ENCODE peak calls at places on chromosomes 1 and 21, in four cellular contexts. V is spleen, L is GM12865, Q is fibroblast of lung. Y is an unnamed sample.

GRCh38 chr1:14071581-14071980 is 371.6 kb downstream of the PRDM2 start:
- DNase-seq in V (no peak), L (no peak), Q (peak; percentile 30), Y (no peak)

GRCh38 chr1:165369255-165369848 is 12.8 kb upstream of the LMX1A start:
- DNase-seq in Q (no peak), L (peak; percentile 50), V (peak; percentile 81), Y (no peak)

GRCh38 chr1:3430820-3431219 is 23.6 kb upstream of the ARHGEF16 start:
- DNase-seq in Q (no peak), V (no peak), L (no peak), Y (no peak)

GRCh38 chr1:113538225-113538624 is 147.9 kb downstream of the MAGI3 start:
- DNase-seq in V (no peak), Q (peak; percentile 59), L (no peak), Y (peak; percentile 28)

GRCh38 chr1:13728104-13728503 is 28.1 kb downstream of the PRDM2 start:
- DNase-seq in V (no peak), L (peak; percentile 35), Q (no peak), Y (no peak)

GRCh38 chr1:119742193-119742592 is 26.5 kb downstream of the HMGCS2 start:
- DNase-seq in Q (peak; percentile 30), L (no peak), V (no peak), Y (no peak)

GRCh38 chr21:28144653-28145052 is 848.0 kb downstream of the LTN1 start:
- DNase-seq in Q (no peak), L (no peak), V (no peak), Y (no peak)

GRCh38 chr1:230176871-230177411 is 109.9 kb downstream of the GALNT2 start:
- DNase-seq in L (no peak), V (no peak), Q (peak; percentile 28), Y (no peak)

GRCh38 chr1:31327381-31327780 is 30.5 kb downstream of the ZCCHC17 start:
- DNase-seq in V (no peak), Q (peak; percentile 3), L (no peak), Y (peak; percentile 19)

GRCh38 chr1:171117085-171117484 is 26.4 kb downstream of the FMO3 start:
- DNase-seq in V (no peak), L (no peak), Q (no peak), Y (no peak)

GRCh38 chr1:231337043-231337471 is 595 bp downstream of the EXOC8 start:
- DNase-seq in L (no peak), Q (peak; percentile 18), V (peak; percentile 92), Y (no peak)

GRCh38 chr1:228944991-228945390 is 209.7 kb downstream of the RHOU start:
- DNase-seq in L (no peak), V (no peak), Q (peak; percentile 35), Y (no peak)

GRCh38 chr1:18240906-18241305 is 133.3 kb downstream of the IGSF21 start:
- DNase-seq in V (no peak), L (no peak), Q (no peak), Y (no peak)

DNA sequence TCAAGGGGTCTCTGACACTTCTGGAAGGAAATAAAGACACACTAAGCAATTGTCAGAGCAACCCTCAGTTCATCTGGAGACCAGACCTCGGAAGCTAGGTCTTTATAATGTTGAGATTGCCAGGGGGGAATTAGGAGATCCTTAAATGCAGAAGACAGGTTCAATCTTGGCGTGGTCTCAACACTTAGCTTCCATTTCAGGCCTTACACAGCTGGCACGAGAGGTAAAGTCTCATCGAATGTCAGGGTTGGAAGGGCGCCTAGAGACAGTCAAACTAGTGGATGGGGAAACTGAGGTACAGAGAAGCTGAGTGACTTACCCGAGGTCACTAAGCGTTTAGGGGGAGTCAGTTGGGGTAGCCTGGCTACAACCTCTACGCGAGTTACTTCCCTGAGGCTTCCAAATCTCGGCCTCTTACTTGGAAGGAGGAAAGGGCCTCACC is 562 bp upstream of the EPB41 start:
- DNase-seq in V (no peak), Q (no peak), L (no peak), Y (no peak)
- H3K4me3 ChIP-seq in V (peak overlapping the region; percentile 96), Q (peak overlapping the region; percentile 7), L (peak overlapping the region; percentile 64), Y (peak overlapping the region; percentile 45)

DNA sequence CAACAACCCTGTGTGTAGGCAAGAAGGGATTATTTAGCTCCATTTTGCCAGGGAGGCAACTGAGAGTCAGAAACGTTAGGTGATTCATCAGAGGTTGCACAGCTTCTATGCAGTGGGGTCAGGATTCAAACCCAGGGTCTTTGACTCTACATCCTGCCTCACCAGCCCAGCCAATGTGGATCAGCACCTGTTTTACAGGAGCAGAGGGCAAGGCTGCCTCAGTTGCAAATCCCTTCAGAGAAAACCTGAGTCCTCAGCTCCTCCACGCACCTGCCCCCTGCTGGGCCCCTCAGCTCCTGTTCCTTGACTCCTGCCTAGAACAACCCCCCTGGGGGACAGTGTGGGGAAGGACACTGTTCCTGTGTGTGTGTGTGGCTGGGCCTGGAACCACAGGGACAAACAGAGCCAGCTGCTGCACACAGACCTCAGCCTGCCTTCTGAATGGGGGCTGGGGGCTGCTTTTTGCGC is 61.6 kb downstream of the LRRN2 start:
- DNase-seq in L (peak; percentile 33), V (no peak), Q (no peak), Y (no peak)
- TF ChIP-seq CTCF in L (peak; percentile 23), V (no peak), Q (no peak), Y (peak; percentile 10)

DNA sequence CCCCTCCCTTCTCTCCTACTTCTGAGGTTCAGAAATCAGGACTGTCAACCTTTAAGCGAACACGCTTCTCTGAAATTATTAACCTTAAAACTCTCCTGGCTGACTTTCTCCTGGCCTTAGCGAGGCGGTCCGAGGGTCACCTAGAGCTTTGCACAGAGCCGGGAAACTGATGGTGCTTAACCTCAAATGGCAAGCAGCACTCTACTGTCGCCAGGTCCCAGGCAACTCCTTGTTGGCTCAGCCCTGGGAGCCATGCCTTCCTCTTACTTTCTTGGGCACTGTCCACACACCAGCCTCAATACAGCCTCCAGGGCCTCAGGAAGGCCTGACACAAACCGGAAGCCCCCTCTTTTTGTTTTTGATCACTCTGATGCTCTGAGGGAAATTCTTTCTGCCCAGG is 3.8 kb downstream of the TRABD2B start:
- DNase-seq in L (no peak), Q (no peak), V (no peak), Y (no peak)
- H3K4me3 ChIP-seq in L (no peak overlapping the region), Q (no peak overlapping the region), V (no peak overlapping the region), Y (no peak overlapping the region)

GRCh38 chr1:177912991-177913390 is 56.9 kb downstream of the SEC16B start:
- DNase-seq in Q (peak; percentile 11), V (no peak), L (no peak), Y (no peak)

GRCh38 chr1:177914603-177915002 is 55.3 kb downstream of the SEC16B start:
- DNase-seq in Q (peak; percentile 21), V (no peak), L (no peak), Y (no peak)

GRCh38 chr1:177909416-177909815 is 60.4 kb downstream of the SEC16B start:
- DNase-seq in Q (no peak), L (no peak), V (no peak), Y (no peak)

GRCh38 chr1:177915641-177916040 is 54.2 kb downstream of the SEC16B start:
- DNase-seq in Q (no peak), L (no peak), V (no peak), Y (no peak)

GRCh38 chr1:177913762-177914540 is 55.9 kb downstream of the SEC16B start:
- DNase-seq in Q (peak; percentile 40), V (no peak), L (peak; percentile 41), Y (peak; percentile 48)
- TF ChIP-seq CTCF in Q (peak; percentile 66), V (peak; percentile 43), L (peak; percentile 45), Y (peak; percentile 74)

GRCh38 chr1:36150296-36151132 is 1.2 kb upstream of the TRAPPC3 start:
- DNase-seq in Q (peak; percentile 97), V (peak; percentile 96), L (peak; percentile 92), Y (peak; percentile 97)

GRCh38 chr1:36151845-36152203 is 2.5 kb upstream of the TRAPPC3 start:
- DNase-seq in Q (peak; percentile 40), L (peak; percentile 49), V (peak; percentile 89), Y (no peak)

GRCh38 chr1:36149973-36150295 is 648 bp upstream of the TRAPPC3 start:
- DNase-seq in V (no peak), L (no peak), Q (no peak), Y (no peak)

GRCh38 chr1:36149237-36149972 is at the start of gene TRAPPC3:
- DNase-seq in Q (peak; percentile 100), V (peak; percentile 100), L (peak; percentile 100), Y (peak; percentile 100)

GRCh38 chr1:36151133-36151844 is 2.0 kb upstream of the TRAPPC3 start:
- DNase-seq in L (no peak), V (no peak), Q (no peak), Y (no peak)
- H3K4me3 ChIP-seq in L (peak overlapping the region; percentile 2), V (no peak overlapping the region), Q (no peak overlapping the region), Y (no peak overlapping the region)

GRCh38 chr21:36610201-36610600 is 88.7 kb upstream of the SIM2 start:
- DNase-seq in L (no peak), V (no peak), Q (peak; percentile 9), Y (peak; percentile 28)

GRCh38 chr21:36613064-36613463 is 85.9 kb upstream of the SIM2 start:
- DNase-seq in L (no peak), V (no peak), Q (no peak), Y (peak; percentile 67)

GRCh38 chr21:36609654-36610053 is 89.3 kb upstream of the SIM2 start:
- DNase-seq in L (no peak), Q (no peak), V (no peak), Y (no peak)

GRCh38 chr21:36613554-36613953 is 85.4 kb upstream of the SIM2 start:
- DNase-seq in L (no peak), Q (no peak), V (no peak), Y (no peak)

DNA sequence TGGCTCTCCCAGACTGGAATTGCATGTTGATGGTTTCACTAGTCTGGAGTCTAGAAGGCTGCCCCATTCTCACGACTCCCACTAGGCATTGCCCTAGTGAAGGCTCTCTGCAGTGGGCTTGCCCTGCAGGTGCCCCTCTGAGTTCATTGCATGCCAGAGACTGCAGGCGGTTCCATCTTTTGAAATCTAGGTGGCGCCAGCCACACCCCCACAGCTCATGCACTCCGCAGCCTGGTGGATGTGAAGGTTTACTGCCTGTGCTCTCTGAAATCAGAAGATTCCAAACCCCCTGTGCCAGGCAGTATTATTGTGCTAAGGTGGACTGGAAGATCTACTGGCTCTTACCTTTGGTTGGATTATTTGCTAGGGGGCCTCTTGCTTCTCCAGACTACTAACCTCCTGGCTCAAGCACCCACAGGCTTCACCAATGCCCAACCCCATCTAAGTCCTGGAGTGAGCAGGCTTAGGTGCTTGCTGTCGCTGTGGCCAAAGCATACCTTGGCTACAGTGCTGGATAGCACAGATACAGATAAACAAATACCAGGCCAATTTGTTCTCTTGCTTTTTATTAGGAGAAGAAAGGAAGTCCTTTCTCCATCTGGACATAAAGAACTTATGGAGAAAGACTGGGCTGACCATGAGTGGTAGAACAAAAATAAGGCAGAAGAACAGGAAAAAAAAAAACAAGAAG is 83.5 kb upstream of the SIM2 start:
- DNase-seq in L (no peak), Q (no peak), V (no peak), Y (no peak)
- TF ChIP-seq CTCF in L (peak; percentile 24), Q (no peak), V (no peak), Y (no peak)

DNA sequence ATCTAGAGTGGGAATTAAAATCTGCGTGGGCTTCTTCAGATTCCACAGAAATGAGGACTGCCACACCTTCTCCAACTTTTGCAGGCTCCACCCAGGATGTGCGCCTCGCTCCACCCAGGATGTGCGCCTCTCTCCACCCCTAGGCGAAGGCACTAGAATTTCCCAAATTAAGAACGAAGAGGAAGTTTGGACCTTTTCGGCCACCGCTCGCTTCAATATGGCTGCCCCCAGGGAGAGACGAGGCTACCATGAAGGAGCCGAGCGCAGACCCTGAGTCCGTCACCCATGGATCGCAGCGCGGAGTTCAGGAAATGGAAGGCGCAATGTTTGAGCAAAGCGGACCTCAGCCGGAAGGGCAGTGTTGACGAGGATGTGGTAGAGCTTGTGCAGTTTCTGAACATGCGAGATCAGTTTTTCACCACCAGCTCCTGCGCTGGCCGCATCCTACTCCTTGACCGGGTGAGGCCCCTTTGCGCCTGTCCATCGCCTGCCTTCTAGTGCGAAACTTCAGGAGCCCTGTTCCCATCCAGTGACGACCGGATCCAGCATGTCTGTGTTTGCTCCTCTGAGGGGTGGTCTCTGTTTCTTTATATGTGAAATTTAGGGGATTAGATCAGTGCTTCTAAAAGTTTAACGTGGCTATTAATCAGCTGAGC is at the start of the genes CRYZ and TYW3:
- DNase-seq in Q (peak; percentile 94), L (peak; percentile 95), V (peak; percentile 94), Y (peak; percentile 95)
- H3K4me3 ChIP-seq in Q (peak within 1 kb of the TSS; percentile 97), L (peak within 1 kb of the TSS; percentile 69), V (peak within 1 kb of the TSS; percentile 79), Y (peak within 1 kb of the TSS; percentile 95)